ENCODE peak calls at places on chromosome 15, in seven cellular contexts. C is T-helper 9 cell, J is WTC11, W is hypothalamus, A is cardiac septum, V is lower lobe of right lung, Y is neural crest cell. F is an unnamed sample.

GRCh38 chr15:81475471-81475870 is 101.5 kb upstream of the TMC3 start:
- DNase-seq in C (no peak), J (no peak), W (no peak), A (no peak), V (no peak), Y (no peak), F (no peak)

GRCh38 chr15:85137507-85138175 is 156.0 kb downstream of the PDE8A start:
- DNase-seq in C (no peak), J (no peak), W (no peak), A (no peak), V (no peak), Y (no peak), F (no peak)

GRCh38 chr15:25863067-25863967 is at the start of gene ATP10A:
- DNase-seq in C (no peak), J (peak; percentile 44), W (no peak), A (no peak), V (peak; percentile 62), Y (peak; percentile 30), F (no peak)

GRCh38 chr15:101068523-101068960 is 149.4 kb downstream of the LRRK1 start:
- DNase-seq in C (no peak), J (no peak), W (no peak), A (no peak), V (peak; percentile 45), Y (no peak), F (no peak)

GRCh38 chr15:73226064-73226463 is 142.7 kb downstream of the HCN4 start:
- DNase-seq in C (no peak), J (no peak), W (no peak), A (no peak), V (no peak), Y (no peak), F (no peak)

GRCh38 chr15:25804451-25804850 is 58.7 kb downstream of the ATP10A start:
- DNase-seq in C (no peak), J (no peak), W (no peak), A (no peak), V (no peak), Y (no peak), F (no peak)

GRCh38 chr15:90160781-90161727 is 40.1 kb upstream of the SEMA4B start:
- DNase-seq in C (no peak), J (peak; percentile 56), W (no peak), A (no peak), V (peak; percentile 78), Y (no peak), F (no peak)

GRCh38 chr15:57895291-57895690 is 170.2 kb downstream of the ALDH1A2 start:
- DNase-seq in C (no peak), J (no peak), W (no peak), A (no peak), V (no peak), Y (no peak), F (no peak)

GRCh38 chr15:56821721-56822425 is 88.6 kb upstream of the ZNF280D start:
- DNase-seq in C (peak; percentile 15), J (peak; percentile 64), W (no peak), A (no peak), V (peak; percentile 53), Y (peak; percentile 29), F (peak; percentile 42)

GRCh38 chr15:83327041-83327440 is 42.6 kb upstream of the BNC1 start:
- DNase-seq in C (no peak), J (no peak), W (no peak), A (no peak), V (no peak), Y (no peak), F (no peak)

GRCh38 chr15:85726446-85726845 is 68.3 kb downstream of the KLHL25 start:
- DNase-seq in C (no peak), J (no peak), W (no peak), A (no peak), V (no peak), Y (no peak), F (no peak)

GRCh38 chr15:69893863-69894262 is 203.9 kb downstream of the TLE3 start:
- DNase-seq in C (no peak), J (peak; percentile 30), W (peak; percentile 56), A (no peak), V (no peak), Y (peak; percentile 46), F (no peak)

GRCh38 chr15:78085928-78086327 is 6.4 kb upstream of the SH2D7 start:
- DNase-seq in C (no peak), J (no peak), W (no peak), A (no peak), V (no peak), Y (no peak), F (no peak)

GRCh38 chr15:36757189-36757814 is 177.9 kb downstream of the CDIN1 start:
- DNase-seq in C (no peak), J (no peak), W (no peak), A (no peak), V (no peak), Y (no peak), F (no peak)

GRCh38 chr15:31079519-31079918 is 22.0 kb downstream of the TRPM1 start:
- DNase-seq in C (no peak), J (no peak), W (no peak), A (no peak), V (no peak), Y (no peak), F (no peak)

GRCh38 chr15:42921049-42921731 is 612 bp upstream of the TTBK2 start:
- DNase-seq in C (peak; percentile 20), J (no peak), W (peak; percentile 42), A (no peak), V (no peak), Y (peak; percentile 5), F (no peak)

GRCh38 chr15:69998541-69999391 is 99.0 kb downstream of the TLE3 start:
- DNase-seq in C (no peak), J (no peak), W (no peak), A (no peak), V (no peak), Y (no peak), F (no peak)

GRCh38 chr15:60486742-60487141 is 7.8 kb upstream of the ICE2 start:
- DNase-seq in C (no peak), J (no peak), W (no peak), A (no peak), V (no peak), Y (no peak), F (no peak)

GRCh38 chr15:68423359-68424028 is 8.5 kb downstream of the ITGA11 start:
- DNase-seq in C (no peak), J (no peak), W (no peak), A (peak; percentile 74), V (no peak), Y (no peak), F (no peak)

GRCh38 chr15:56866798-56867197 is 51.6 kb upstream of the TCF12 start:
- DNase-seq in C (no peak), J (no peak), W (no peak), A (no peak), V (no peak), Y (no peak), F (no peak)

GRCh38 chr15:34679326-34679725 is 75.5 kb downstream of the GJD2 start:
- DNase-seq in C (no peak), J (no peak), W (no peak), A (no peak), V (no peak), Y (no peak), F (no peak)